ENCODE peak calls at places on chromosomes 2 and 18, in eight cellular contexts. V, R, J, B, Y, O, U and C are unnamed samples.

GRCh38 chr2:178843688-178844087 is 36.5 kb upstream of the TTN start:
- DNase-seq in V (no peak), R (no peak), J (no peak), B (no peak), Y (no peak), O (no peak), U (no peak), C (no peak)

GRCh38 chr2:6820903-6821584 is 44.7 kb downstream of the CMPK2 start:
- DNase-seq in V (no peak), R (no peak), J (no peak), B (no peak), Y (peak), O (no peak), U (peak), C (no peak)

GRCh38 chr2:143965493-143966164 is 554.3 kb downstream of the ZEB2 start:
- DNase-seq in V (no peak), R (no peak), J (no peak), B (no peak), Y (no peak), O (no peak), U (no peak), C (no peak)

GRCh38 chr2:132623096-132623839 is 46.7 kb downstream of the LYPD1 start:
- DNase-seq in V (no peak), R (no peak), J (no peak), B (peak), Y (no peak), O (no peak), U (peak), C (no peak)

GRCh38 chr18:12639990-12640880 is 17.7 kb downstream of the SPIRE1 start:
- DNase-seq in V (no peak), R (no peak), J (peak), B (no peak), Y (peak), O (no peak), U (no peak), C (no peak)

GRCh38 chr18:22088029-22088428 is 81.4 kb upstream of the GATA6 start:
- DNase-seq in V (no peak), R (peak), J (no peak), B (no peak), Y (peak), O (no peak), U (no peak), C (no peak)

GRCh38 chr2:101140978-101141655 is 10.1 kb downstream of the TBC1D8 start:
- DNase-seq in V (no peak), R (no peak), J (no peak), B (no peak), Y (no peak), O (no peak), U (no peak), C (no peak)

GRCh38 chr2:192128655-192129054 is 66.1 kb downstream of the TMEFF2 start:
- DNase-seq in V (no peak), R (no peak), J (no peak), B (no peak), Y (no peak), O (no peak), U (no peak), C (no peak)

GRCh38 chr2:200765995-200766660 is 45.6 kb upstream of the BZW1 start:
- DNase-seq in V (no peak), R (no peak), J (no peak), B (no peak), Y (peak), O (peak), U (no peak), C (no peak)

GRCh38 chr18:32613821-32614220 is 143.1 kb upstream of the GAREM1 start:
- DNase-seq in V (no peak), R (no peak), J (no peak), B (no peak), Y (no peak), O (no peak), U (no peak), C (no peak)

GRCh38 chr2:96207778-96208143 is 866 bp downstream of the STARD7 start:
- DNase-seq in V (no peak), R (no peak), J (no peak), B (no peak), Y (no peak), O (no peak), U (no peak), C (no peak)

GRCh38 chr2:204072443-204073324 is 136.1 kb downstream of the ICOS start:
- DNase-seq in V (no peak), R (peak), J (no peak), B (no peak), Y (no peak), O (no peak), U (peak), C (peak)
- TF ChIP-seq CTCF in V (peak), R (peak), J (peak), B (peak), Y (peak), O (peak), U (peak), C (peak)

DNA sequence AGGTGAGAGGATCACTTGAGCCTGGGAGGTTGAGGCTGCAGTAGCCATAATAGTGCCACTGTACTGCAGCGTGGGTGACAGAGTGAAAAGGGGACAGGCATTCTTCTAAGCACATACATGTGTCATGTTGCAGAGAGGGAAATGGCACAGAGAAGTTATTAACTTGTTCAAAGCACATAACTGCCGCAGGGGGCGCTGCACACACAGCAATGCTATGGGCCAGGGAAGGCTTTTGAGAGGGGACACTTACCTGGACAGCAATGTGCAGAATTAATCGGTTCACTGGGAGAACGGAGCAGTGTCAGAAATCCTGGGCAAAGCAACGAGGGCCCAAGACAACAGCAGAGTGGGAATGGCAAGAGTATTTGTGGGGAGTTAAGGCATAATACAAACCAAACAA is 2.4 kb downstream of the SCYGR8 start:
- DNase-seq in V (no peak), R (peak), J (no peak), B (no peak), Y (no peak), O (no peak), U (no peak), C (no peak)
- TF ChIP-seq CTCF in V (peak), R (no peak), J (peak), B (peak), Y (no peak), O (no peak), U (no peak), C (no peak)

DNA sequence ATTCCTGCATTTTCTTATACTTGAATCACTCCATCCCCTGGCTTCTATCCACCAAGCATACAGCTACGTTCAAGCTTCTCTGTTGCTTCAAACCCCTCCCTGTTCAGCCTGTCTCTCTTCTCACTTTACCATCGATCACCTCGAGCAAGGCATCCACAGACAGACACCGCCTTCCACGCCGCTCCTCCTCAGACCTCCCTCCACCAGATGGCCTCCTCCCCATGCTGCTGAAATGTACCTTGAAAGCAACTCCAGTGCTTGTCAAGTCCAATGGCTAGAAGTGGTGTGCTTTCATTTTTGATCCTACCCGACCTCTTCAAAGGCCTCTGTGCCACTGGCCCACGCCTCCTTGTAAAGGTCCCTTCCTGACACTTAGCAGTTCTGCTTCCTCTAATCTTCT is 131.3 kb upstream of the ACAA2 start:
- DNase-seq in V (no peak), R (no peak), J (no peak), B (no peak), Y (peak), O (no peak), U (no peak), C (peak)
- TF ChIP-seq CTCF in V (no peak), R (no peak), J (peak), B (no peak), Y (peak), O (peak), U (no peak), C (no peak)

DNA sequence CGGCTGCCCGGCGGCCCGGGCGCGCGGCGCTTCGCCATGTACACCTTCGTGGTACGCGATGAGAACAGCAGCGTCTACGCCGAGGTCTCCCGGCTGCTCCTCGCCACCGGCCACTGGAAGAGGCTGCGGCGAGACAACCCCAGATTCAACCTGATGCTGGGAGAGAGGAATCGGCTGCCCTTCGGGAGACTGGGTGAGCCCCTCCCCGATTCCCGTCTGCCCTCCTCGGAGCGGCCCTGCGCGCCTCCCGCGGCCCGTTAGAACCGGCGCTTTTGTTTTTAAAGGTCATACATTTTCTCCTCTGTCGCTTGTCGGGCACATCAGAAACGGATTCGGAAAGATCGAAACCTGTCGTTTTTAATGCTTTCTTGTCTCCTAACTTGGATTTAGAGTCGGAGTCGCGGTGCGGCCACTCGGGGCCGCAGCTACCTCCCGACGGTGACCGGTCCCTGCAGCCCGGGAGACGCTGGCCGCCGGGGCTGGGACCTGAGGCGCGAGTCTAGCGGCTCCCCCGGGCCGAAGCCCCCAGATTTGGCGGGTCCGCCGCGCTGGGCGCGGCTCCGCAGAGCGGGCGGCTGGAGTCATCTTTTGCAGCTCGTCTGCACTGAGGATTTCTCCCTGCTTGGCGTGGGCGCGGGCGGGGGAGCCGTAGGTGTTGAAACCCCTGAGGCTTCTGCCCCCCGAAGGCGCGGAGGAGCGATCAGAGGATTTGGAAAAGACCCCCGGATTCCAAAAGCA is 522 bp downstream of the TTL start:
- DNase-seq in V (no peak), R (peak), J (no peak), B (no peak), Y (peak), O (peak), U (peak), C (peak)
- TF ChIP-seq CTCF in V (no peak), R (no peak), J (no peak), B (no peak), Y (no peak), O (no peak), U (no peak), C (no peak)

GRCh38 chr2:27703638-27704341 is 40.1 kb downstream of the SLC4A1AP start:
- DNase-seq in V (no peak), R (peak), J (no peak), B (peak), Y (peak), O (peak), U (peak), C (peak)
- TF ChIP-seq CTCF in V (peak), R (peak), J (peak), B (peak), Y (peak), O (peak), U (peak), C (peak)

GRCh38 chr2:135159191-135159590 is 107.1 kb downstream of the RAB3GAP1 start:
- DNase-seq in V (no peak), R (no peak), J (no peak), B (no peak), Y (no peak), O (no peak), U (no peak), C (no peak)

GRCh38 chr2:135164431-135164830 is 112.3 kb downstream of the RAB3GAP1 start:
- DNase-seq in V (no peak), R (no peak), J (no peak), B (no peak), Y (no peak), O (no peak), U (no peak), C (peak)

GRCh38 chr2:135157856-135158255 is 105.8 kb downstream of the RAB3GAP1 start:
- DNase-seq in V (no peak), R (no peak), J (no peak), B (no peak), Y (no peak), O (no peak), U (no peak), C (no peak)

GRCh38 chr2:135163306-135163705 is 111.2 kb downstream of the RAB3GAP1 start:
- DNase-seq in V (no peak), R (no peak), J (no peak), B (no peak), Y (no peak), O (no peak), U (no peak), C (no peak)

DNA sequence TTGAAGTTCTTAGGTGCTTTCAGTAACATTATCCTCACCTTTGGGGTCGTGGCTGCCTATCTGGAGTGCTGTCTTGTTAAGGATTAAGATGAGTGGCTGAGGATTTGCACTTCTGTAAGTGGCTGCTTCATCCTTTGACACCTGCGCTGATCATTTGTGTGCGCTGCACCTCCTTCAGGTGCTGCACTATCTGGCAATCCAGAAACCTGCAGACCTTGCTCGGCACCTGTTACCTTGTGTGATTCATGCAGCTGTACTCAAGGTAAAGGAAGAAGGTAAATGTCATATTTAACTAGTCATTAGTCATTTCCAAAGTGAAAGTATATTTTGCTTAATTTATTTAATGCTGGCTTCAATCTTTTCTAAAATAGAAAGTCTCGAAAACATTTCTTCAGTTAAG is 110.3 kb downstream of the RAB3GAP1 start:
- DNase-seq in V (no peak), R (no peak), J (no peak), B (no peak), Y (no peak), O (no peak), U (no peak), C (no peak)
- TF ChIP-seq CTCF in V (no peak), R (no peak), J (no peak), B (no peak), Y (no peak), O (no peak), U (no peak), C (no peak)

DNA sequence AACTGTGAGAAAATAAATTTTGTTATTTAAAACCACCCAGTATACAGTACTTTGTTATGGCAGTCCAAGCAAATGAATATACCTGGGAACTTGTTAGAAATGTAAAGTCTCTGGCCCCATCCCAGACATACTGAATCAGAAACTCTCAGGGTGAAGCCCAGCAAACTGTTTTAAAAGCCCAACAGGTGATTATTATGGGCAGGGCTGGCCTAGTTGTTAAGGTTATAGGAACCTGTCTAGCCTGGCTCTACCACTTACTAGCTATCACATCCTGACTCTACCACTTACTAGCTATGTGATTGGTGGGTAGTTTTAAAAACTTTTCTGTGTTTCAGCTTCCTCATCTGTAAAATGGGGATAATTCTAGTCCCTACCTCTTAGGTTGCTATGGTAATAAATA is 8.0 kb upstream of the DARS1 start:
- DNase-seq in V (no peak), R (no peak), J (no peak), B (no peak), Y (no peak), O (no peak), U (no peak), C (no peak)
- TF ChIP-seq CTCF in V (no peak), R (no peak), J (no peak), B (no peak), Y (no peak), O (no peak), U (no peak), C (no peak)

GRCh38 chr2:221390846-221391245 is 181.3 kb downstream of the EPHA4 start:
- DNase-seq in V (no peak), R (no peak), J (no peak), B (no peak), Y (no peak), O (no peak), U (no peak), C (no peak)

GRCh38 chr2:221385716-221386115 is 186.4 kb downstream of the EPHA4 start:
- DNase-seq in V (no peak), R (no peak), J (no peak), B (no peak), Y (no peak), O (no peak), U (no peak), C (no peak)

GRCh38 chr2:221389909-221390308 is 182.2 kb downstream of the EPHA4 start:
- DNase-seq in V (no peak), R (no peak), J (no peak), B (no peak), Y (no peak), O (no peak), U (no peak), C (no peak)

GRCh38 chr2:221389421-221389820 is 182.7 kb downstream of the EPHA4 start:
- DNase-seq in V (no peak), R (no peak), J (no peak), B (no peak), Y (no peak), O (no peak), U (no peak), C (no peak)

DNA sequence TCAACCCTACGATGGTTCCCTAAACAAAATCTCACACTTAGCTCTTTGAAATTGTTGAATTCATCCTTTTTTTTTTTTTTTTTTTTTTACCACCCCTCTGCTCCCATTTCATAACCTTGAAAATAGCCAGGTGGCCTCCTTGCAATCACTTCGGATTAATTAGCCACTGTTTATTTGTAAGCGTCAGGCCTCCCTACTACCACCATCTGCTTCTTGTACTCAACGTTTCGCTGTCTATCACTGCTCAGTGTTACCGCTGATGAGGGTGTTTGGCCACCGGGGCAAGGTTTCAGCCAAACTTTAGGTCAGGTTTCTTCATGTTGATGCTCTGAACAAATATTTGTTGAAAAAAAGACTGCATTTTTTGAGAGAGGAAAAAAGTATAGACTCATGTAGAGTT is 183.2 kb downstream of the EPHA4 start:
- DNase-seq in V (no peak), R (no peak), J (no peak), B (no peak), Y (no peak), O (no peak), U (no peak), C (no peak)
- TF ChIP-seq CTCF in V (no peak), R (no peak), J (no peak), B (no peak), Y (no peak), O (no peak), U (no peak), C (no peak)

GRCh38 chr2:232339121-232340081 is 39.1 kb upstream of the ALPP start:
- DNase-seq in V (no peak), R (no peak), J (no peak), B (no peak), Y (no peak), O (peak), U (no peak), C (no peak)
- TF ChIP-seq CTCF in V (no peak), R (no peak), J (no peak), B (no peak), Y (no peak), O (no peak), U (no peak), C (no peak)